ENCODE peak calls at places on chromosome 13, in five cellular contexts. W, L, H, E and F are unnamed samples.

GRCh38 chr13:114200673-114201005 is 21.6 kb downstream of the CFAP97D2 start:
- DNase-seq in H (no peak), L (no peak), W (no peak), E (no peak), F (no peak)

GRCh38 chr13:85379433-85379832 is 419.8 kb downstream of the SLITRK6 start:
- DNase-seq in E (no peak), W (no peak), H (no peak), L (no peak), F (no peak)

GRCh38 chr13:114025432-114026127 is 51.7 kb upstream of the C13orf46 start:
- DNase-seq in W (no peak), E (no peak), L (peak; percentile 59), H (no peak), F (peak; percentile 75)

GRCh38 chr13:110298566-110299321 is 8.2 kb downstream of the COL4A1 start:
- DNase-seq in H (no peak), E (no peak), L (no peak), W (peak; percentile 76), F (no peak)

GRCh38 chr13:99558570-99559180 is 57.4 kb downstream of the TM9SF2 start:
- DNase-seq in W (no peak), H (no peak), E (no peak), L (no peak), F (no peak)

GRCh38 chr13:94967183-94968039 is 255.1 kb upstream of the SOX21 start:
- DNase-seq in W (peak; percentile 83), L (no peak), E (no peak), H (peak; percentile 29), F (peak; percentile 63)

GRCh38 chr13:97205971-97206370 is 16.2 kb upstream of the MBNL2 start:
- DNase-seq in H (no peak), E (no peak), W (no peak), L (no peak), F (no peak)

GRCh38 chr13:28584873-28585317 is 74.0 kb upstream of the POMP start:
- DNase-seq in H (no peak), L (no peak), W (no peak), E (no peak), F (no peak)

GRCh38 chr13:93789058-93789457 is 562.5 kb downstream of the GPC6 start:
- DNase-seq in L (no peak), E (no peak), H (no peak), W (no peak), F (no peak)

GRCh38 chr13:46352810-46353209 is 34.2 kb downstream of the RUBCNL start:
- DNase-seq in E (peak; percentile 23), W (no peak), H (no peak), L (no peak), F (no peak)

GRCh38 chr13:113585828-113586355 is 1.3 kb downstream of the TFDP1 start:
- DNase-seq in L (no peak), H (peak; percentile 23), E (no peak), W (peak; percentile 36), F (peak; percentile 20)

GRCh38 chr13:50838701-50839100 is 4.8 kb downstream of the DLEU7 start:
- DNase-seq in E (no peak), H (no peak), W (no peak), L (no peak), F (no peak)

GRCh38 chr13:33228645-33229445 is 56.7 kb downstream of the STARD13 start:
- DNase-seq in W (peak; percentile 58), E (no peak), H (no peak), L (no peak), F (no peak)

GRCh38 chr13:32538234-32538620 is 368 bp downstream of the N4BP2L2 start:
- DNase-seq in W (no peak), H (peak; percentile 63), L (no peak), E (no peak), F (no peak)

GRCh38 chr13:108018371-108018870 is 196.9 kb downstream of the LIG4 start:
- DNase-seq in L (no peak), W (no peak), E (no peak), H (no peak), F (no peak)

GRCh38 chr13:114054269-114054668 is 78.2 kb downstream of the RASA3 start:
- DNase-seq in H (no peak), W (peak; percentile 81), E (no peak), L (no peak), F (no peak)

GRCh38 chr13:90800082-90800746 is 547.3 kb upstream of the MIR17HG start:
- DNase-seq in W (no peak), L (no peak), H (no peak), E (peak; percentile 61), F (no peak)

GRCh38 chr13:52786747-52787146 is 47.1 kb upstream of the CNMD start:
- DNase-seq in H (no peak), L (no peak), W (no peak), E (no peak), F (no peak)

GRCh38 chr13:45047394-45048328 is 58.3 kb downstream of the GPALPP1 start:
- DNase-seq in H (peak; percentile 80), L (peak; percentile 65), W (peak; percentile 92), E (peak; percentile 79), F (peak; percentile 78)

GRCh38 chr13:51249767-51250741 is 27.9 kb downstream of the FAM124A start:
- DNase-seq in L (no peak), W (peak; percentile 39), E (no peak), H (no peak), F (no peak)

GRCh38 chr13:74751739-74752138 is 617.5 kb upstream of the KLF12 start:
- DNase-seq in L (no peak), E (no peak), H (no peak), W (no peak), F (peak; percentile 20)

GRCh38 chr13:41268764-41269163 is 5.4 kb upstream of the MTRF1 start:
- DNase-seq in W (no peak), H (no peak), E (no peak), L (no peak), F (no peak)
- H3K4me3 ChIP-seq in W (peak overlapping the region; percentile 14), H (no peak overlapping the region), E (no peak overlapping the region), L (no peak overlapping the region), F (no peak overlapping the region)

GRCh38 chr13:106095406-106095805 is 440.1 kb downstream of the EFNB2 start:
- DNase-seq in W (no peak), L (no peak), H (no peak), E (no peak), F (no peak)
- H3K27ac ChIP-seq in W (no peak overlapping the region), L (no peak overlapping the region), H (peak overlapping the region; percentile 70), E (peak overlapping the region; percentile 1), F (no peak overlapping the region)

GRCh38 chr13:75870397-75870801 is 234.3 kb downstream of the LMO7 start:
- DNase-seq in L (no peak), W (peak; percentile 53), E (peak; percentile 13), H (no peak), F (no peak)
- TF ChIP-seq CTCF in L (peak; percentile 57), W (peak; percentile 91), E (peak; percentile 75), H (no peak), F (peak; percentile 37)

GRCh38 chr13:92143766-92144165 is 745.3 kb downstream of the GPC5 start:
- DNase-seq in E (no peak), L (no peak), W (no peak), H (no peak), F (peak; percentile 47)
- H3K4me3 ChIP-seq in E (no peak overlapping the region), L (no peak overlapping the region), W (no peak overlapping the region), H (no peak overlapping the region), F (no peak overlapping the region)

GRCh38 chr13:43880451-43880850 is 747 bp downstream of the LACC1 start:
- DNase-seq in L (no peak), W (no peak), H (no peak), E (no peak), F (no peak)
- H3K27ac ChIP-seq in L (no peak overlapping the region), W (no peak overlapping the region), H (peak overlapping the region; percentile 95), E (peak overlapping the region; percentile 93), F (no peak overlapping the region)

GRCh38 chr13:111343186-111343805 is 22.9 kb downstream of the TEX29 start:
- DNase-seq in L (no peak), H (no peak), E (no peak), W (no peak), F (no peak)

GRCh38 chr13:111346281-111346680 is 25.8 kb downstream of the TEX29 start:
- DNase-seq in E (no peak), H (no peak), L (no peak), W (no peak), F (no peak)

GRCh38 chr13:111342716-111343115 is 22.3 kb downstream of the TEX29 start:
- DNase-seq in L (no peak), W (peak; percentile 29), E (no peak), H (no peak), F (no peak)

GRCh38 chr13:111345682-111346081 is 25.2 kb downstream of the TEX29 start:
- DNase-seq in E (no peak), L (no peak), H (no peak), W (no peak), F (no peak)

DNA sequence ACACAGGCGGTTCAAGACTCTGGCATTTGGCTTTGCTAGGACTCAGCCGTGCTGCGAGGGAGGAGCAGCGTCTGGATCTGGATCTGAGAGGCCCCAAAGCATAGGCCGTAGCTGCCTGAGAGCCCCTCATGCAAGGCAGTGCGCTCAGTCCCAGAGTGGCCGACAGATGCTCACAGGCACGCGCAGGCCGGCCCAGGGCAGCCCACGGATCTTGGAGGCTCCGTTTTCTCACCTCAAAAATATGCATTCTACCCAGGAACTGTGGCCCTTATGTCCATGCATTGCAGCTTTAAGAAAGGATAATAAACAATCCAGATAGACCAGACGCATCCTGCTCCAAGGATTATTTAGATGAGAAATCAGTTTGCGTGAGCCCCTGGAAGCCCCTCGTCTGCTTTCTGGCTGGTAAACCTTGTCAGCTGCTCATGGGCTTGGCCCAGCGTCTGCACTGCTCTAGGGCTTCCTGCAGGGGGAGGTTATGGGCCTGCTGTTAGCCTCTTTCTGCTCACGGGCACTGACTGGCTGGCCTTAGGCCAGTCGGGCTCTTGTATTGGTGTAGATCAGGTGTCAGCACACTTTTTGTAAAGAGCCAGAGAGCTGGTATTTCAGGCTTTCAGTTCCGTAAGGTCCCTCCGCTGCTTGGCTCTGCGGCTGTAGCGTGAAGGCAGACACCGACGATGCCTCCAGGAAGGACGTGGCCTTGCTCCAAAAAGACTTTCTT is 24.2 kb downstream of the TEX29 start:
- DNase-seq in E (no peak), W (peak; percentile 95), L (no peak), H (peak; percentile 63), F (peak; percentile 59)
- TF ChIP-seq CTCF in E (no peak), W (peak; percentile 85), L (no peak), H (no peak), F (peak; percentile 84)

GRCh38 chr13:26558074-26558805 is 757 bp downstream of the WASF3 start:
- DNase-seq in L (no peak), H (no peak), W (peak; percentile 68), E (no peak), F (no peak)

GRCh38 chr13:26557051-26557392 is 461 bp upstream of the WASF3 start:
- DNase-seq in W (no peak), E (no peak), H (no peak), L (no peak), F (no peak)

GRCh38 chr13:26557393-26558073 is at the start of gene WASF3:
- DNase-seq in H (peak; percentile 94), E (peak; percentile 79), W (peak; percentile 99), L (peak; percentile 93), F (peak; percentile 100)

GRCh38 chr13:26560456-26560855 is 3.0 kb downstream of the WASF3 start:
- DNase-seq in H (no peak), L (no peak), E (no peak), W (no peak), F (no peak)

DNA sequence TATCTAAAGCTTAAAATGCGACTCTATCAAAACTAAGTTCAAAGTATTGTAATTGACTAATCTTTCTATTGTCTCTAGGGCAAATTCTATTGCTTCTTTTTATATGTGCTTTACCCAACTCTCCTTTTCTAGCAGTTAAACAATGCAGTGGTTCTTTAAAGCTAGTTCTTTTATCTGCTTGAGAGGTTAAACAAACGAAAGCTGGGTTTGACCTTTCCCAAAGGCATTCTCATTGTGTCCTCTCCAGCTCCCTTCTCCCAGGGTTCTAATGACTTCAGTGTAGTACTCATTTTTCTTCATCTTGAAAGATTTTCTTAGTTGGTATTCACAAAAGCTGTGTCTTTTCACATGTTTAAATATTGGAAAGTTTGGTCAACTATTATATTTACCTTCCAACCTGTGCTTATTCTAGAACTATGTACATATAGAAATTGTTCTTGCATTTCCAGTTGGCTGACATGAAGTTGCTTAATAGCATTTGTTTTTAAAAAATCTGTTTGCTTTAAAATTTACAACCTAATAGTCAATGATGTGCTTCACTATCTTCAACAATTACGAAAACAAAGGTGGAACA is 1.5 kb downstream of the WASF3 start:
- DNase-seq in E (no peak), L (no peak), W (no peak), H (no peak), F (no peak)
- H3K4me3 ChIP-seq in E (no peak overlapping the region), L (peak overlapping the region; percentile 96), W (peak overlapping the region; percentile 77), H (no peak overlapping the region), F (peak overlapping the region; percentile 93)